ENCODE peak calls at places on chromosomes 4 and X, in seven cellular contexts. A is spleen, C is GM13976, M is heart left ventricle, X is endothelial cell of umbilical vein, U is endothelial cell, D is uterus. E is an unnamed sample.

GRCh38 chr4:26087108-26087507 is 173.1 kb downstream of the SMIM20 start:
- DNase-seq in C (no peak), U (no peak), D (no peak), A (no peak), M (no peak), X (no peak), E (no peak)

GRCh38 chr4:80471701-80472100 is 136.2 kb downstream of the CFAP299 start:
- DNase-seq in U (no peak), M (no peak), X (no peak), A (no peak), D (no peak), C (no peak), E (peak; percentile 29)

GRCh38 chrX:51484616-51485015 is 11.8 kb downstream of the NUDT11 start:
- DNase-seq in X (no peak), M (no peak), C (no peak), A (no peak), U (no peak), D (no peak), E (no peak)

GRCh38 chrX:51456814-51457213 is 39.6 kb downstream of the NUDT11 start:
- DNase-seq in A (no peak), D (no peak), X (no peak), M (no peak), C (no peak), U (no peak), E (no peak)

GRCh38 chr4:185920691-185921260 is 108.8 kb upstream of the SORBS2 start:
- DNase-seq in D (no peak), M (no peak), A (no peak), X (no peak), U (no peak), C (no peak), E (no peak)

GRCh38 chr4:136741468-136741867 is 790.8 kb downstream of the PCDH18 start:
- DNase-seq in U (no peak), X (peak; percentile 50), D (no peak), M (no peak), A (no peak), C (no peak), E (no peak)

GRCh38 chr4:112327950-112328349 is 30.8 kb downstream of the ALPK1 start:
- DNase-seq in X (peak; percentile 60), D (no peak), M (no peak), C (peak; percentile 41), U (no peak), A (peak; percentile 62), E (peak; percentile 37)

GRCh38 chrX:114584434-114584943 is 603 bp downstream of the HTR2C start:
- DNase-seq in M (no peak), U (peak; percentile 31), X (no peak), A (peak; percentile 69), C (peak; percentile 7), D (no peak), E (no peak)

GRCh38 chr4:182339246-182339645 is 96.0 kb downstream of the TENM3 start:
- DNase-seq in X (no peak), D (no peak), A (no peak), U (no peak), M (no peak), C (no peak), E (no peak)

GRCh38 chr4:917466-917865 is 14.7 kb downstream of the GAK start:
- DNase-seq in D (no peak), A (peak; percentile 13), C (no peak), U (no peak), X (no peak), M (no peak), E (no peak)

GRCh38 chrX:136783159-136783558 is 2.4 kb upstream of the ARHGEF6 start:
- DNase-seq in U (no peak), M (no peak), X (no peak), A (no peak), C (no peak), D (no peak), E (no peak)

GRCh38 chr4:67700119-67700873 is 659 bp downstream of the UBA6 start:
- DNase-seq in X (no peak), A (no peak), C (peak; percentile 54), D (no peak), U (no peak), M (no peak), E (peak; percentile 23)

GRCh38 chrX:95762716-95763115 is 921.9 kb upstream of the DIAPH2 start:
- DNase-seq in M (no peak), A (no peak), C (no peak), U (no peak), X (no peak), D (no peak), E (no peak)
- TF ChIP-seq CTCF in M (no peak), A (no peak), C (no peak), U (peak; percentile 12), X (no peak), D (no peak), E (no peak)

DNA sequence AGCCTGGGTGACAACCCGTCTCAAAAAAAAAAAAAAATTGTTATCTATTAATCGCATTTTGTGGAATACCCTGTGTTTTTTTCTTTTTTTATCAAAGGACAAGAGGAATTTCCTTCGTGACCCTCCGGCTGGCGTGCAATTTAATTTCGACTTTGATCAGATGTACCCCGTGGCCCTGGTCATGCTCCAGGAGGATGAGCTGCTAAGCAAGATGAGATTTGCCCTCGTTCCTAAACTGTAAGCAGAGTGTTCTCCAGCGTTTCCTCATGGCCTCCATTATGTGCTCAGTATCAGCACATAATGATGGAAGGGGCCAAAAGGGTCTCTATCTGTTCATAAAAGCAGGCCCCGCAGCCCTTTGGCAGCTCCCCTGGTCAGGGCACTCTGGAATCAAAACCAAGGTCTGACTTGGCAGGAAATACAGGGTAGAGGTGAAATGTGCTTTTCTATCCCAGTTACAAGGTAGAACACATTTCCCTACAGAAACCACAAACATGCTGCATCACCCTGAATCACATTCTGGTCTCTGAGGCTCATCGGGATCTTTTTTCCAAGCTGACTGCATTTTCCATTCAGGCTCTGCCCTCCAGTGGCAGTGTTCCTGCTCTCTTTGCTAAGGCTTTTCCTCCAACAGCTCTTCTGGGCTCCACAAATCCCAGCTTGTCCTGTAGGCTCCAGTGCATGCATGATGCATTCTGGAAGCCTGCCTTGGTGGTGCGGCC is 24.4 kb downstream of the SYAP1 start:
- DNase-seq in X (no peak), U (no peak), A (no peak), C (no peak), M (no peak), D (no peak), E (peak; percentile 2)
- TF ChIP-seq CTCF in X (no peak), U (no peak), A (no peak), C (no peak), M (no peak), D (no peak), E (no peak)

DNA sequence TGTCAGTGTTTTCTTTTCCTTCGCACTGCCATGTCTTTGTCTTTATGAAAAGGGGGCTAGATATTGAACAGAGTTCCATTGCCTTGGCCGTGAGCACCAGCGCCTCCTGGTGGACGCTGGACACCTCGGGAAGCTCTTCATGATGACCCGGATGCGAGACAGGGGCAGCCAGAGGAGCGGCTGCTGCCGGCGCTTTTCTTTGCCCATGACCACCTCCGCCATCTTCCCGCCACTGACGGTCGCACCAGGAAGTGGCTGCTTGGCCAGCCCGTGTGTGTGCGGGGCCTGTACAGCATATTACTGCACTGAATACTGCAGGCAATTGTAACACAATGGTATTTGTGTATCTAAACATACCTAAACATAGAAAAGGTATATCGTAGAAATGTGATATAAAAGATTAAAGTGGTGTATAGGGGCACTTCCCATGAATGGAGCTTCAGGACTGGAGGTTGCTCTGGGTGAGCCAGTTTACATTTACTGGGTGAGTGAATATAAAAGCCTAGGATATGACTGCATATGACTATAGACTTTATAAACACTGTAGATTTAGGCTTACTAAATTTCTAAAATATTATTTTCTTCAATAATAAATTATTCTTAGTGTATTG is 15.8 kb upstream of the GRIA2 start:
- DNase-seq in D (no peak), A (peak; percentile 77), U (peak; percentile 55), X (no peak), C (peak; percentile 57), M (no peak), E (no peak)
- TF ChIP-seq CTCF in D (no peak), A (no peak), U (peak; percentile 65), X (peak; percentile 49), C (peak; percentile 56), M (no peak), E (peak; percentile 18)

DNA sequence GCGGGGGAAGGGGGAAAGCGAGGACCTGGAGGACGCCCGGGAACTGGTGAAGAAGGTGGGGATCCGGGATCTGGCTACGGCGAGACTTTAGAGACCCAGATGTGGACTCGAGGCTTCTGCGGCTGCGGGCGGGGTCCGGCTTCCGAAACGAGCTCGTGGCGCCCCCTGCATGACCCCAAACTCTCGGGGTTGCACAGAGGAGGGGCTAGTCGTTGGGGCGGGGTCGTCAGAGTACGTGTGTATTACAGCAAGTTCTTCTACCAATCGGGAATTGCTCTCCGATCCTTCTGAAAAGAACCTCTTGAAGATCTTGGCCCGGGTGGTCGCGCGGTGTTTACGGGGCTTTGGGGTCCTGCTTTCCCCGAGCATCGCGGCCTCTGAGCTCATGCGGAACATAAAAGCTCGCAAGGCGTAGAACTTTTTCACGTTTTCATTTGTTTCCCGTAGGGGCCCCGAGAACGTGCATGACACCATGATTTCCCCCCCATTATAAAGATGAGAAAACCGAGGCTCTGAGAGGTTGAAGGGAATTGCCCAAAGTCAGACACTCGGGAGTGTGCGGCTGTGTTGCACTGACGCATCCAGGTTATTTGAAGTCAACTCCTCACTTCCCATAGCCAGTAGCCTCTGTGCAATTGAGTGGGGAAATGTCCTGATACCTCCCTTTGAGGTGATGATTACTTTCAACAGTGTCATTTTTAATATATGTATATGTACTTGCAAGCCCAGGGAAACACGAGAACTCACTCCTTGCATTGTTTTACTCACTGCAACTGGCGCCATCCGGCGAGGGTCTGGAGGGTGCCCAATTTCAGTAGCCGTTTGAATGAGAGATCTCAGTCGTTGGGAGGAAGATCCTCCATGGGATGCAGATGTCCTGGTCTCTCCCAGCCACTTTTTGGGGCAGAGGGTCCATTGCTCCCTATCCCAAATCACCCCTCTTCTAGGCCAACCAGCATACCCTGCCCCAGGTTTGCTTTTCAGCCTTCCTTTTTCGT is at the start of gene BEND4:
- DNase-seq in X (no peak), M (no peak), A (no peak), U (peak; percentile 5), D (no peak), C (peak; percentile 27), E (no peak)
- TF ChIP-seq CTCF in X (no peak), M (no peak), A (no peak), U (no peak), D (no peak), C (no peak), E (no peak)

GRCh38 chr4:149896428-149896827 is 80.8 kb upstream of the IQCM start:
- DNase-seq in D (no peak), M (peak; percentile 20), U (peak; percentile 23), A (no peak), X (peak; percentile 16), C (no peak), E (peak; percentile 45)
- TF ChIP-seq CTCF in D (no peak), M (peak; percentile 31), U (no peak), A (no peak), X (peak; percentile 21), C (no peak), E (peak; percentile 64)

DNA sequence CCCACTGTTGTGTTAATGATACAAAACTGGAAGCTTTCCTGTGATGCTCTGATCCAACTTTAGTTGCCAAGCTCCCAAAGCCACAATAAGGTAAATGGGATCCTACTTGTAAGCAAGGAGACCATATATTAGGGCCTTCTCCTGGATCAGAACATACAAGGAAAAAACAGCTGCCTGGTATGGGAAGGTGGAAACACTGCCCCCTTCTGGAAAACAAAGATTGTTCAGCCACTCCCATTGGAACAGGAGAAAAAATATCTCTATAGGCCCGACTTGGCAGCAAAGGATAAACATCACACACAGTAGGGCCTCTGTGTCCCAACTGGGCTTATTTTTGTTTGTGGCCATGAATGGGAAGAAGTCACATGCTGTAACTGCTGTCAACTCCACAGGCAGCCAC is 166.5 kb downstream of the TBX22 start:
- DNase-seq in A (no peak), M (no peak), X (no peak), C (no peak), U (peak; percentile 4), D (no peak), E (no peak)
- TF ChIP-seq CTCF in A (no peak), M (no peak), X (no peak), C (peak; percentile 9), U (peak; percentile 39), D (no peak), E (no peak)

E was measured in RWPE1.